ENCODE peak calls at places on chromosomes 7 and 10, in four cellular contexts. M, A, U and F are unnamed samples. For H3K4me1, the result is how much of the 10 kb centered on the place peaks cover.

GRCh38 chr10:59373071-59373470 is 10.7 kb upstream of the FAM13C start:
- DNase-seq in A (no peak), U (no peak), M (no peak), F (no peak)

GRCh38 chr10:77248104-77248503 is 389.5 kb downstream of the KCNMA1 start:
- DNase-seq in A (no peak), U (no peak), M (no peak), F (no peak)

GRCh38 chr7:116571552-116571951 is 46.7 kb downstream of the CAV1 start:
- DNase-seq in A (no peak), M (no peak), U (no peak), F (no peak)

GRCh38 chr7:143299840-143300239 is 11.7 kb downstream of the CASP2 start:
- DNase-seq in U (peak), M (peak), A (peak), F (peak)

GRCh38 chr7:84176716-84177115 is 17.9 kb downstream of the SEMA3A start:
- DNase-seq in A (no peak), U (no peak), M (no peak), F (no peak)

GRCh38 chr7:119482209-119482608 is 790.8 kb upstream of the KCND2 start:
- DNase-seq in U (no peak), M (no peak), A (peak), F (peak)

GRCh38 chr7:103538964-103539709 is 93.1 kb upstream of the SLC26A5 start:
- DNase-seq in U (no peak), A (no peak), M (no peak), F (no peak)

GRCh38 chr7:50653116-50653854 is 88.1 kb upstream of the DDC start:
- DNase-seq in U (no peak), M (peak), A (no peak), F (peak)

GRCh38 chr10:12348870-12349627 is at the start of gene CAMK1D:
- DNase-seq in M (peak), U (peak), A (peak), F (peak)

GRCh38 chr10:99207340-99207739 is 28.3 kb downstream of the HPSE2 start:
- DNase-seq in A (no peak), U (no peak), M (no peak), F (no peak)

GRCh38 chr7:116988363-116988989 is 35.2 kb downstream of the ST7 start:
- DNase-seq in U (no peak), A (no peak), M (no peak), F (no peak)

GRCh38 chr10:48725708-48726107 is 41.0 kb downstream of the WDFY4 start:
- DNase-seq in M (no peak), U (no peak), A (no peak), F (no peak)

GRCh38 chr7:105906690-105907089 is 30.3 kb upstream of the ATXN7L1 start:
- DNase-seq in M (no peak), U (no peak), A (no peak), F (no peak)

GRCh38 chr7:106629521-106629920 is 31.4 kb downstream of the CCDC71L start:
- DNase-seq in M (no peak), A (no peak), U (no peak), F (no peak)

GRCh38 chr10:61821153-61821552 is 80.3 kb upstream of the ARID5B start:
- DNase-seq in M (no peak), A (no peak), U (no peak), F (no peak)

GRCh38 chr10:24209421-24209770 is 458 bp downstream of the KIAA1217 start:
- DNase-seq in U (no peak), M (no peak), A (no peak), F (no peak)

GRCh38 chr10:35300063-35300699 is 36.1 kb upstream of the CCNY start:
- DNase-seq in U (peak), M (peak), A (peak), F (no peak)

GRCh38 chr7:157046681-157047080 is 36.2 kb upstream of the MNX1 start:
- DNase-seq in A (no peak), M (no peak), U (no peak), F (no peak)

GRCh38 chr7:27176962-27177794 is 3.1 kb upstream of the HOXA10 start:
- DNase-seq in U (no peak), A (no peak), M (peak), F (no peak)

GRCh38 chr10:115335366-115335765 is 242.2 kb downstream of the ATRNL1 start:
- DNase-seq in U (no peak), M (no peak), A (no peak), F (no peak)

GRCh38 chr10:97597778-97598177 is 8.3 kb downstream of the C10orf62 start:
- DNase-seq in A (peak), U (no peak), M (no peak), F (no peak)

GRCh38 chr10:124292911-124293640 is 125.6 kb downstream of the OAT start:
- DNase-seq in U (no peak), M (peak), A (no peak), F (no peak)

GRCh38 chr7:32536585-32536984 is 41.3 kb downstream of the AVL9 start:
- DNase-seq in A (no peak), U (no peak), M (no peak), F (no peak)

GRCh38 chr10:108789911-108790310 is 1133.4 kb downstream of the XPNPEP1 start:
- DNase-seq in A (no peak), M (no peak), U (no peak), F (no peak)

GRCh38 chr10:119466655-119467054 is 75.9 kb downstream of the RGS10 start:
- DNase-seq in A (no peak), U (no peak), M (no peak), F (no peak)

GRCh38 chr7:131106681-131107342 is 220.9 kb upstream of the MKLN1 start:
- DNase-seq in M (peak), U (peak), A (peak), F (peak)

GRCh38 chr7:19915596-19915995 is 142.2 kb upstream of the TMEM196 start:
- DNase-seq in A (no peak), M (no peak), U (no peak), F (no peak)

GRCh38 chr7:114048386-114049235 is 129.8 kb upstream of the PPP1R3A start:
- DNase-seq in U (no peak), A (peak), M (no peak), F (no peak)

GRCh38 chr10:130623680-130624271 is 487.6 kb downstream of the GLRX3 start:
- DNase-seq in A (no peak), M (no peak), U (no peak), F (no peak)

GRCh38 chr10:876442-876841 is 55.1 kb downstream of the LARP4B start:
- DNase-seq in U (no peak), M (no peak), A (no peak), F (no peak)

GRCh38 chr10:79144341-79145173 is 75.8 kb downstream of the ZMIZ1 start:
- DNase-seq in M (no peak), A (no peak), U (no peak), F (peak)

GRCh38 chr7:38105874-38106483 is 72.1 kb upstream of the STARD3NL start:
- DNase-seq in A (peak), M (no peak), U (no peak), F (no peak)

GRCh38 chr7:2022021-2022409 is 210.7 kb downstream of the MAD1L1 start:
- DNase-seq in M (no peak), U (no peak), A (no peak), F (no peak)

GRCh38 chr10:8401531-8401930 is 347.0 kb downstream of the GATA3 start:
- DNase-seq in U (no peak), M (no peak), A (no peak), F (no peak)

GRCh38 chr10:92574545-92575377 is 868 bp upstream of the IDE start:
- DNase-seq in A (no peak), M (no peak), U (no peak), F (no peak)

GRCh38 chr10:21534611-21535493 is 820 bp downstream of the MLLT10 start:
- DNase-seq in M (peak), U (peak), A (peak), F (peak)

GRCh38 chr7:55569797-55570196 is 2.5 kb downstream of the VOPP1 start:
- DNase-seq in M (no peak), U (no peak), A (no peak), F (no peak)

GRCh38 chr10:15254808-15255655 is 86.5 kb upstream of the NMT2 start:
- DNase-seq in M (no peak), A (peak), U (no peak), F (peak)

GRCh38 chr7:93249749-93250148 is 17.6 kb downstream of the VPS50 start:
- DNase-seq in U (no peak), A (no peak), M (no peak), F (no peak)

GRCh38 chr10:15660990-15661389 is 58.7 kb downstream of the ITGA8 start:
- DNase-seq in U (no peak), M (no peak), A (peak), F (no peak)

GRCh38 chr7:99252166-99252895 is 20.3 kb upstream of the MYH16 start:
- DNase-seq in M (no peak), U (no peak), A (no peak), F (no peak)
- TF ChIP-seq CTCF in M (no peak), U (no peak), A (no peak), F (no peak)

DNA sequence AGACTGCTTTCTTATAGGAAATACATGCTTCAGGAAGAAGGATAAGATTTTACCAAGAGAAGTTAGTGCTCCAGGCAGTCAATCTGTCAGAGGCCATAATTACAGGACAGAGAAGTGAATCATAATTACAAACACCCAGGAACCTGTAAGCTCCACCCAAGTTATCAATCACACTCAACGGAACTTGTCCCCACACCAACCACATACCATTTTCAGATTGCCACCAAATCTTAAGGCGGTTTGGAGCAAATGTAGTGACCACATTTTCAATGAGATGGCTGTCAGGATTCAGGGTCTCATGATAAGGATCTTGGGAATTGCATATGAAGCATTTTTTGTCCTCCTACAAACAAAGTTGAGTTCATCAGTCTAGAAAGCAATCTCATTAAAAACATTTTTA is 4.8 kb downstream of the LAMB1 start:
- DNase-seq in U (no peak), M (no peak), A (no peak), F (no peak)
- H3K4me1 ChIP-seq in U (under half), M (under half), A (under half), F (under half)

DNA sequence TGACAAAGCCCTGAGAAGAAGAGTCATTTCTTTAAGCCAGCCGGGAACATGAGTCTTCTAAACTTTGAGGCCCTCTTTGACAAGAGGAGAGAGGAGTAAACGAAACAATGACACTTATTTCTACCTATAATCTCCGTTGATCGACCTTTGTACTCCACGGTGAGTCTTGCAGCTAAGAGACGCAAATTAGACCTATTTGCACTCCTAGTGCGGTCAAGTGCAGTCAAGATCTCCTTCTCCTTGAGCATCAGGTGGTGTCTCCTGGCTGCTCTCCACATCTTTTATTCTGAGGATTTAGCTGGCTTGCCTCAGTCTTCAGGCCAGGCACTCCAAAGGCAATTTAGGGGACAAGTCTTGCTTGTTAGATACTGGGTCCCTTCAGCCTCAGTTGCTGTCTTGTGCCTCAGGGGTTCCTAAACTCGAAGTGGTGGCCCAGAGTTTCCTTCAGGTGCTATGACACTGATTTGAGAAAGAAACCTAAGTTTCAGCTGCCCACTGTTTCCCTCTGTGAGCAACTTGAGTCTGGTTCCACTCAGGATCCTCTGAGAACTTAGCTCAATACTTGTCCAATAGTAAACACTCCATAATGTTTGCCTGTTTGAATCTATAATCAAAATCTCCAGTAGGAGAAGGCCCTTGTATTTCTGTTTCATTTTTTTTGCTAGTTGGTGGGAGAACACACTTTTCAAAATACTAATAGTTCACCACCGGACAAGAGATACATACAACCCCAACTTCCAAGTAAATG is 312.9 kb downstream of the RNLS start:
- DNase-seq in U (no peak), A (no peak), M (no peak), F (no peak)
- H3K27ac ChIP-seq in U (peak), A (no peak), M (no peak), F (peak)

GRCh38 chr10:6212806-6213205 is 10.1 kb downstream of the PFKFB3 start:
- DNase-seq in M (no peak), A (no peak), U (no peak), F (no peak)

GRCh38 chr10:6212266-6212640 is 9.5 kb downstream of the PFKFB3 start:
- DNase-seq in M (no peak), U (no peak), A (no peak), F (no peak)

GRCh38 chr10:6213908-6214307 is 11.2 kb downstream of the PFKFB3 start:
- DNase-seq in A (no peak), U (no peak), M (no peak), F (no peak)

GRCh38 chr10:6213257-6213905 is 10.6 kb downstream of the PFKFB3 start:
- DNase-seq in M (no peak), A (no peak), U (no peak), F (no peak)

GRCh38 chr10:6211341-6212265 is 8.9 kb downstream of the PFKFB3 start:
- DNase-seq in U (no peak), M (no peak), A (no peak), F (no peak)
- TF ChIP-seq CTCF in U (no peak), M (no peak), A (no peak), F (no peak)

GRCh38 chr7:24912874-24913514 is 67.0 kb downstream of the OSBPL3 start:
- DNase-seq in A (peak), M (no peak), U (no peak), F (peak)
- H3K4me1 ChIP-seq in A (half or more), M (under half), U (under half), F (under half)

DNA sequence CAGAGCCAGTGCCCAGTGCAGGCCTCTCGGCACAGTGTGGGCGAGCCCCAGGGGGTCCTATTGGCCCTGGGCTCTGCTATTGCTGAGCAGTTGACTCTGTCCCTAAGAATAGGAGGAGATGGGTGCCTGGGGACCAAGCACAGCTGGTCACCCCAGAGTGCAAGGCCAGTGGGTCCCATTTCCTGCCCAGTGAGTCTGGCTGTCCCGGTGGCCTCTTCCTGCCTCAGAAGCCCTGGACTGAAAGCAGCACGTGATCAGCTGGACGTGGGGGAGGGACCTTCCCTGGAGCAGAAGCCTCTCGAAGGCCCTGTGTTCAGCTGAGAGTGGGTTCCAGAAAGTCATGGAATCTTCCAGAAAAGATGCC is 42.0 kb downstream of the PWWP2B start:
- DNase-seq in A (no peak), U (no peak), M (no peak), F (no peak)
- H3K27ac ChIP-seq in A (no peak), U (no peak), M (no peak), F (no peak)

GRCh38 chr7:134254311-134254710 is 62.4 kb downstream of the SLC35B4 start:
- DNase-seq in U (no peak), M (no peak), A (peak), F (no peak)

GRCh38 chr7:134255814-134256213 is 60.9 kb downstream of the SLC35B4 start:
- DNase-seq in U (no peak), A (peak), M (no peak), F (no peak)
- TF ChIP-seq CTCF in U (no peak), A (peak), M (no peak), F (no peak)

DNA sequence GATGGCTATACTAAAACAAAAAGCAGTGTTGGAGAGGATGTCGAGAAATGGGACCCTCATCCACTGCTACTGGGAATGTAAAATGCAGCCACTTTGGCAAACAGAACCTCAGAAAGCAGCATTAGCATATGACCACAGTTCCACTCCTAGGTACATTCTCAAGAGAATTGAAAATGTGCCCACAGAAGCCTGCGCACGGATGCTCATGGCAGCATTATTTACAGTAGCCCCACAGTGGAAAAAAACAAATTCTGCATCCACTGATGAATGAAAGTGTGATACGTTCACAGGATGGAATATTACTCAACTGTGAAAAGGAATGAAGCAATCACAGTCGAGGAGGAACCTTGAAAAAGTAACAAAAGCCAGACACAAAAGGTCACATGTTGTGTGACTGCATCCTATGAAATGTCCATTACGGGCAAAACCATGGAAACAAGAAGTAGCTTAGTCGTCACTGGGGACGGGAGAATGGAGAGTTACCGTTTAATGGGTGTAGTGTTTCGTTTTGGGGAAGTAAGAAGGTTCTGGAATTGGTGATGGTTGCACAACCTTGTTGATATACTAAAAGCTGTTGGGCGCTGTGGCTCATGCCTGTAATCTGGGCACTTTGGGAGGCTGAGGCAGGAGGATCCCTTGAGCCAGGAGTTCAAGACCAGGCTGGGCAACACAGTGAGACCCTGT is 2.5 kb upstream of the UPK3B start:
- DNase-seq in U (no peak), M (no peak), A (no peak), F (no peak)
- H3K4me1 ChIP-seq in U (under half), M (under half), A (under half), F (under half)